ENCODE peak calls at places on chromosomes 12 and 14, in six cellular contexts. N is suprapubic skin, V is astrocyte, P is OCI-LY7, Y is lung, B is HCT116. W is an unnamed sample. For H3K4me1, the result is how much of the 10 kb centered on the place peaks cover.

GRCh38 chr12:114858388-114859146 is 174.6 kb upstream of the TBX3 start:
- DNase-seq in N (no peak), V (no peak), P (no peak), Y (no peak), B (peak), W (no peak)

GRCh38 chr12:57127101-57127709 is 1.1 kb upstream of the LRP1 start:
- DNase-seq in N (peak), V (no peak), P (peak), Y (peak), B (peak), W (peak)

GRCh38 chr14:92501891-92502351 is 11.7 kb upstream of the RIN3 start:
- DNase-seq in N (no peak), V (peak), P (no peak), Y (no peak), B (no peak), W (no peak)

GRCh38 chr12:120228291-120229070 is 27.6 kb upstream of the RPLP0 start:
- DNase-seq in N (peak), V (peak), P (peak), Y (peak), B (no peak), W (peak)

GRCh38 chr12:47773062-47773857 is at the start of gene SLC48A1:
- DNase-seq in N (no peak), V (peak), P (peak), Y (peak), B (no peak), W (peak)

GRCh38 chr12:105523164-105524057 is 192.9 kb downstream of the C12orf75 start:
- DNase-seq in N (peak), V (peak), P (no peak), Y (peak), B (no peak), W (peak)

GRCh38 chr12:89825591-89826449 is 117.2 kb upstream of the ATP2B1 start:
- DNase-seq in N (no peak), V (peak), P (peak), Y (no peak), B (peak), W (no peak)

GRCh38 chr14:60166144-60166543 is 946 bp upstream of the DHRS7 start:
- DNase-seq in N (no peak), V (no peak), P (peak), Y (no peak), B (no peak), W (no peak)

GRCh38 chr14:69683971-69684370 is 72.6 kb downstream of the SUSD6 start:
- DNase-seq in N (no peak), V (no peak), P (no peak), Y (no peak), B (no peak), W (no peak)

GRCh38 chr12:121009744-121010143 is 6.5 kb downstream of the C12orf43 start:
- DNase-seq in N (no peak), V (peak), P (peak), Y (no peak), B (peak), W (no peak)

GRCh38 chr14:53409974-53410373 is 256.9 kb upstream of the DDHD1 start:
- DNase-seq in N (no peak), V (peak), P (no peak), Y (no peak), B (no peak), W (no peak)

GRCh38 chr14:22488522-22489246 is 100.3 kb downstream of the DAD1 start:
- DNase-seq in N (no peak), V (no peak), P (no peak), Y (no peak), B (no peak), W (no peak)

GRCh38 chr12:57135939-57136338 is 7.7 kb downstream of the LRP1 start:
- DNase-seq in N (peak), V (no peak), P (no peak), Y (no peak), B (no peak), W (peak)

GRCh38 chr12:113030875-113031525 is 25.5 kb upstream of the DTX1 start:
- DNase-seq in N (no peak), V (peak), P (peak), Y (no peak), B (peak), W (no peak)

GRCh38 chr12:72296389-72296788 is 24.2 kb downstream of the TRHDE start:
- DNase-seq in N (no peak), V (peak), P (no peak), Y (no peak), B (peak), W (no peak)

DNA sequence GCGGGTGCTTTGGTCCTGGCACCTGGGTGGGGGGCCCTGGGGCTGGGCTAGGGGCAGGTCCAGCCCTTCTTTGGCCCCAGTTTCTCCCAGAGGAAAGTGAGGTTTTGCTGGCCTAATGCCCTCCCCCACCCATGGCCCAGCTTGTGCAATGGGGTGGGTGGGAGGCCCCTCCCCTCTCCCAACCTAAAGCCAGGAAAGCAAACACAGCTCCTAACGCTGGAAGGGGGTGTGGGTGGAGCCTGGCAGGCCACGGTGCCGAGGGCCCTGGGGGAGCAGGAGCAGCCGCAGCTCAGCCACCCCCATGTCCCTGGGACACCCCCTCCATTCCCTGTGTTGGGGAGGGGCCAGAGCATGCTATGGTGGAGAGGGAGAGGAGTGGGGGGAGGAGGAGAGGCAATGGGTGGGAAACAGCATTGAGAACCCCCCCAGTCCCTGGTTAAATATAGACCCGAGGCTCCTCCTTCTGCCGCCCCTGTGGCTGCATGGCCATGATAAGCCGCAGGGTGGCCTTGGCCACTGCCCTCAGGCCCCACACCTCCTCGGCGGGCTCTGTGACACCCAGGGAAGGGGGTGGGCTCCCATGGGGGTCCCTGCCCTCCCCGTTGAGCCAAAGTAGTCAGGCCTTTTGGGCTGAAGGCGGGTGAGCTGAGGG is 4.7 kb downstream of the EXOC3L4 start:
- DNase-seq in N (no peak), V (no peak), P (no peak), Y (no peak), B (no peak), W (no peak)
- H3K4me3 ChIP-seq in N (no peak), V (no peak), P (no peak), Y (no peak), B (no peak), W (no peak)

DNA sequence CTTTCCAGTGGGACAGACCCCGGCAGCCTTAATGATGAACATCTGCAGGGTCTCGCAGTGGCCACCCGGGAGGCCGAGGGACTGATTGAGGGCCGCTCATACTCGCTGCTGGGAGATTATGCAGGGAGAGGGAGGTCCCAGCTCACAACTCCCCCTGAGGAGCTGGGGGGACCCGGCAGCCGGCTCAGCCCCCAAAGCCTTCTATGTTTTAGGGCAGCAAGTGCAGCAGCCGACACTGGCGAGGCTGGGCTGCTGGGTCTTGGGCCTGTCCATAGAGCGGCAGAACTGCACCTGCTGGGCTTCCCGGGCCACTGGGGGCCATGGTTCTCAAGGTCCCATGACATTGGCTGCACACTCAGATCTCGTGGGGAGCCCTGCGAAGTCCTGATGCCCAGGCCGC is 110.7 kb downstream of the RFLNA start:
- DNase-seq in N (no peak), V (no peak), P (no peak), Y (no peak), B (no peak), W (no peak)
- TF ChIP-seq CTCF in N (no peak), V (no peak), P (no peak), Y (no peak), B (no peak), W (no peak)

DNA sequence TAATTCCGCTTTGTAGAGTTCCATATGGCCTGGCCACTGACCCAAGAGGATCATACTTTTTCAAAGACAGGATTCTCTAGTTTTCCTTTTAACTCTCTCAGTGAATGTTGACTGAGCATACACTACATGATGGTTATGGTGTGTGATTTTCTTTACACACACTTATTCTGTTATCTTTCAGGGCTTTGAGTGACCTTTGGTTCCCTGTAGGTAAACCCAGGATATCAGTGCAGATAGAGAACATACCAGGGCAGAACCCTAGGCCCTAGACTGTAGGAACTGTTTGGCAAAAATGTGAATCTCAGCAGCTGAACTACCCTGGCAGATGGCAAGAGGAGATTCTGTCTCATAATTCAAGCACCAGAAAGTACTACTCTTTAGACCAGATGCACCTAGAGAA is 159.6 kb downstream of the KCNA5 start:
- DNase-seq in N (no peak), V (no peak), P (no peak), Y (no peak), B (no peak), W (no peak)
- H3K4me1 ChIP-seq in N (under half), V (under half), P (under half), Y (under half), B (under half), W (under half)

GRCh38 chr12:54196396-54196795 is 7.6 kb upstream of the SMUG1 start:
- DNase-seq in N (no peak), V (no peak), P (peak), Y (no peak), B (no peak), W (no peak)

GRCh38 chr12:54195736-54196347 is 7.1 kb upstream of the SMUG1 start:
- DNase-seq in N (no peak), V (peak), P (peak), Y (peak), B (no peak), W (no peak)

GRCh38 chr12:54195080-54195479 is 6.3 kb upstream of the SMUG1 start:
- DNase-seq in N (no peak), V (no peak), P (no peak), Y (no peak), B (no peak), W (no peak)

GRCh38 chr12:54199034-54199433 is 10.2 kb upstream of the SMUG1 start:
- DNase-seq in N (no peak), V (no peak), P (no peak), Y (no peak), B (no peak), W (no peak)

DNA sequence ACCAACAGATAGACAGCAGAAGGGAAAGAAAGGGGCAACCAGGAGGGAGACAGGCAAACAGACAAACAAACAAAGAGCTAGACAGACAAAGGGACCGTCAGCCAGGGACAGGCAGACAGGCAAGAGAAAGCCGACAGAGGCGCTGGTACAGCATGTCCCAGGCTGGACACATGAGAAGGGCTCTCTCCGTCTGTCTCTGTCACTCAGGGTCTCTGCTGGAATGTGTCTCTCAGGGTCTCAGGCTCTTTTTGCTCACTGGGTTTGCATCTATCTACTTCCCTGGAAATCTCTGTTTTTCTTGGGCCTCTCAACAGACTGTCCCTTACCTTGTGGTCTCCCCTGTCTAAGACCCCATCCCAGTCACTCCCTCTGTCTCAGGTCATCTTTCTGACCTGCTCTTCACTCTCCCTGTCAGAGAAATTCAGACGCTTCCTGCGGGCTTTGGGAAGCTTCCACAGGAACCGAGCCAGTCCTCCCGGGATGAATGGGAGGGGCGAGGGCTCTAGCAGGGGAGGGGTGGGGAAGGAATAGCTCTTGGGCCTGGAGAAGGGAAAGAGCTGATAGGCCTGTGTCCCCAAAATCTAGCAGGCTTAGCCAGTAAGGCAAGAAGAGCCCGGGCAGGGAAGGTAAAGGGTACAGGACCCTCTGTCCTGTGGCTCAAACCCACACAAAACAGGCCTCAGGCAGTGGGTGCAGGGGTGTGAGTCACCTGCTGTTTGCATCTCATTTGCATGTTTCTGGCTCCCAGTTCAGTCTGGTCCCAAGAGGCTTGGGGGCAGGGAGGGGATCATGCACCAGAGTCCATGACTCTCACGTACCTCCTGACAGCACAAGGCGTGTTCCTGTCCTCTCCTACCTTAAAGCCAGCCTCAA is 8.5 kb upstream of the SMUG1 start:
- DNase-seq in N (no peak), V (peak), P (peak), Y (no peak), B (no peak), W (no peak)
- H3K4me3 ChIP-seq in N (no peak), V (no peak), P (peak), Y (no peak), B (no peak), W (no peak)